ENCODE peak calls at places on chromosomes 16 and 17, in ten cellular contexts. K, P, N, Q, B, F, M, V, A and C are unnamed samples.

GRCh38 chr17:55305321-55306087 is 40.7 kb downstream of the HLF start:
- DNase-seq in M (no peak), V (no peak), A (no peak), P (no peak), K (no peak), Q (no peak), N (no peak), F (no peak), B (no peak), C (no peak)

GRCh38 chr16:89864421-89864820 is 9.0 kb upstream of the TCF25 start:
- DNase-seq in B (peak; percentile 50), P (peak; percentile 12), K (no peak), A (no peak), F (no peak), V (no peak), N (no peak), Q (peak; percentile 53), M (peak; percentile 38), C (peak; percentile 20)

GRCh38 chr17:78324391-78325075 is 35.3 kb downstream of the SOCS3 start:
- DNase-seq in V (peak; percentile 60), M (peak; percentile 93), K (peak; percentile 66), Q (peak; percentile 97), B (peak; percentile 78), F (peak; percentile 95), N (peak; percentile 85), P (peak; percentile 93), A (no peak), C (peak; percentile 95)

GRCh38 chr17:66807182-66807581 is 27.7 kb upstream of the CACNG5 start:
- DNase-seq in M (no peak), P (no peak), N (no peak), K (no peak), Q (no peak), B (no peak), A (no peak), V (no peak), F (no peak), C (no peak)

GRCh38 chr16:66553223-66553622 is 847 bp downstream of the CKLF start:
- DNase-seq in F (no peak), M (no peak), N (no peak), P (no peak), V (peak; percentile 44), B (no peak), A (no peak), K (no peak), Q (peak; percentile 14), C (no peak)

GRCh38 chr17:63929860-63930766 is 2.0 kb downstream of the CD79B start:
- DNase-seq in A (no peak), M (no peak), N (peak; percentile 60), V (no peak), P (no peak), F (no peak), K (no peak), B (no peak), Q (no peak), C (no peak)

GRCh38 chr16:630815-631405 is at the start of gene WFIKKN1:
- DNase-seq in N (peak; percentile 25), B (no peak), Q (no peak), A (no peak), P (no peak), M (no peak), V (no peak), K (no peak), F (no peak), C (no peak)

GRCh38 chr16:12532871-12533610 is 270.6 kb downstream of the CPPED1 start:
- DNase-seq in A (no peak), M (no peak), V (no peak), K (no peak), Q (no peak), P (no peak), B (no peak), F (no peak), N (no peak), C (no peak)

GRCh38 chr17:74921045-74921681 is 1.9 kb downstream of the USH1G start:
- DNase-seq in P (no peak), N (peak; percentile 29), V (no peak), F (no peak), A (no peak), K (no peak), Q (no peak), B (no peak), M (no peak), C (no peak)

GRCh38 chr17:74918906-74919305 is 4.1 kb downstream of the USH1G start:
- DNase-seq in M (no peak), V (no peak), F (no peak), B (no peak), P (no peak), N (no peak), K (no peak), A (no peak), Q (no peak), C (no peak)

GRCh38 chr17:74920679-74921044 is 2.4 kb downstream of the USH1G start:
- DNase-seq in A (no peak), N (no peak), P (no peak), M (no peak), Q (no peak), F (no peak), B (no peak), K (no peak), V (no peak), C (no peak)

GRCh38 chr17:74920306-74920620 is 2.8 kb downstream of the USH1G start:
- DNase-seq in N (no peak), B (no peak), A (no peak), M (no peak), Q (no peak), P (no peak), V (no peak), F (no peak), K (no peak), C (no peak)

GRCh38 chr17:74919440-74920305 is 3.4 kb downstream of the USH1G start:
- DNase-seq in Q (no peak), F (no peak), N (no peak), P (no peak), V (no peak), K (peak; percentile 80), B (no peak), A (no peak), M (no peak), C (peak; percentile 9)
- TF ChIP-seq CTCF in Q (no peak), F (peak; percentile 19), N (no peak), P (peak; percentile 13), V (no peak), K (peak; percentile 64), B (peak; percentile 25), A (no peak), M (peak; percentile 28), C (peak; percentile 38)

GRCh38 chr16:10225653-10226052 is 43.4 kb upstream of the GRIN2A start:
- DNase-seq in B (no peak), Q (no peak), V (no peak), K (no peak), P (no peak), F (no peak), N (no peak), M (no peak), A (no peak), C (no peak)

GRCh38 chr16:10220942-10221341 is 38.7 kb upstream of the GRIN2A start:
- DNase-seq in N (no peak), B (no peak), P (no peak), A (no peak), Q (no peak), F (no peak), K (no peak), V (no peak), M (no peak), C (no peak)

GRCh38 chr16:10231563-10231962 is 49.3 kb upstream of the GRIN2A start:
- DNase-seq in F (no peak), B (no peak), V (no peak), K (no peak), M (no peak), Q (no peak), A (no peak), P (no peak), N (no peak), C (no peak)

GRCh38 chr16:10228779-10229178 is 46.6 kb upstream of the GRIN2A start:
- DNase-seq in N (no peak), F (no peak), V (no peak), K (no peak), B (no peak), A (no peak), M (no peak), Q (no peak), P (no peak), C (no peak)

DNA sequence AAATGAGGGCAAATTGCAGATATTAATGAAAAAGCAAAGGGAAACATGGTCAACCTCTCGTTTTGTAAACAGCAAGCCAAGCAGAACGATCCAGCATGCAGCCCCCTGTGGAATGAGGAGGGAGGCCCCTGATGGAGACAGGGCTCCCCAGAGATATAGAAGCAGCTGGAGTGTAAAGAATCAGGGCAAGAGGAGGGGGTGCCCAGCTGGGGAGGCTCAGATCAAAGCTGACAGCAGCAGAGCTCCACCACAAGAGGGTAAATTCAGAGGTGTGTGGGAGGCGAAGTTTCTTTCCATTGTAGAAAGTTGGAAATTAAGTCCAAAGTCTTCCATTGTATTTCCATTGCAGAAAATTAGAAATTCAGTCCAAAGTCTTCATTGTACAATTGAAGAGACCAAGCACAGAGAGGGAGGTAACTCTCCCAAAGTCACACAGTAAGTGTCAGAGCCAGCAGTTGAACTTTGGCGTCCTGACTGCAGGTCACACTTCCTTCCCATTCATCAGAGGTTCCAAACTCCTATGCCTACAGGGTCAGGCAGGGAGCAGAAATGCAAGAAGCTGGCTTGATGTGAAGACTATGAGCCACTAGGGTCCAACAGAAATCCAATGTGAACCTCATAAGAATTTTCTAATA is 44.6 kb upstream of the GRIN2A start:
- DNase-seq in M (no peak), B (no peak), P (no peak), F (no peak), K (no peak), A (no peak), N (no peak), Q (no peak), V (no peak), C (no peak)
- H3K4me3 ChIP-seq in M (no peak overlapping the region), B (no peak overlapping the region), P (no peak overlapping the region), F (no peak overlapping the region), K (no peak overlapping the region), A (no peak overlapping the region), N (no peak overlapping the region), Q (no peak overlapping the region), V (no peak overlapping the region), C (no peak overlapping the region)

GRCh38 chr17:75595284-75595918 is 7.8 kb downstream of the MYO15B start:
- DNase-seq in B (no peak), F (no peak), V (no peak), P (no peak), N (no peak), K (no peak), M (no peak), Q (no peak), A (no peak), C (no peak)

GRCh38 chr17:75592364-75593020 is 4.9 kb downstream of the MYO15B start:
- DNase-seq in V (no peak), K (no peak), P (no peak), F (no peak), B (no peak), M (no peak), N (no peak), Q (no peak), A (no peak), C (no peak)

GRCh38 chr17:75595919-75596310 is 8.3 kb downstream of the MYO15B start:
- DNase-seq in K (no peak), F (no peak), N (no peak), V (no peak), P (no peak), B (no peak), Q (no peak), A (no peak), M (no peak), C (no peak)

GRCh38 chr17:75596320-75597087 is 8.9 kb downstream of the MYO15B start:
- DNase-seq in P (no peak), F (no peak), Q (no peak), N (no peak), M (no peak), A (no peak), B (no peak), V (no peak), K (no peak), C (no peak)

DNA sequence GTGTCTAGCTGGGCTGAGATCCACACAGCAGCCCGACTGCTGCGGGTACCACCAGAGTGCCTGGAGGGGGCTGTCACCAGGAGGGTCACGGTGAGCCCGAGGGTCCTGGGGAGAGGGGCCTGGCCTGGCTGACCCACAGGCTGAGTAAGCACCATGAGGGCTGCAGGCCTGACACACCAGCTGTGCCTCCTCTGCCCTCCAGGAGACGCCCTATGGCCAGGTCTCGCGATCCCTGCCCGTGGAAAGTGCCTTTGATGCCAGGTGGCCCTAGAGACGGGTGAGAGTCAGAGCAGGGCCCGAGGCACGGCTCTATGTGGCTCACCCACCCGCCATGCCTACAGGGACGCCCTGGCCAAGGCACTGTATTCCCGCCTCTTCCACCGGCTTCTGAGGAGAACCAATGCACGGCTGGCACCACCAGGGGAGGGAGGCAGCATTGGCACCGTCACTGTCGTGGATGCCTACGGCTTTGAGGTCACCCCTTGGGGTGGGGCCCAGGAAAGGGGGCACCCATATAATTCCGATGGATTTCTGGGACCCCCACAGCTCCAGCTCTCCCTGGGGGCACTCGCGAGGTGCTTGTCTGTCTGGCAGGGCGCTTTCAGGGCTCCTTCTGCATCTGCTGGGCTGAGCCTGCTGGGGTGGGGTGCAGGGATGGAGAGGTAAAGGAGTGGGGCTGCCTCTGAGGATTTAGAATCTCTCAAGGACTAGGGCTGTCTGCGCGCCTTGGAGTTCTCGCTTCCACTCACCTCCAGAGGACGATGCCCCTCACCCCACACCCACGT is 7.1 kb downstream of the MYO15B start:
- DNase-seq in Q (no peak), F (no peak), P (no peak), B (no peak), V (no peak), A (no peak), N (no peak), M (no peak), K (peak; percentile 48), C (no peak)
- TF ChIP-seq CTCF in Q (no peak), F (no peak), P (no peak), B (no peak), V (no peak), A (no peak), N (no peak), M (no peak), K (no peak), C (no peak)

DNA sequence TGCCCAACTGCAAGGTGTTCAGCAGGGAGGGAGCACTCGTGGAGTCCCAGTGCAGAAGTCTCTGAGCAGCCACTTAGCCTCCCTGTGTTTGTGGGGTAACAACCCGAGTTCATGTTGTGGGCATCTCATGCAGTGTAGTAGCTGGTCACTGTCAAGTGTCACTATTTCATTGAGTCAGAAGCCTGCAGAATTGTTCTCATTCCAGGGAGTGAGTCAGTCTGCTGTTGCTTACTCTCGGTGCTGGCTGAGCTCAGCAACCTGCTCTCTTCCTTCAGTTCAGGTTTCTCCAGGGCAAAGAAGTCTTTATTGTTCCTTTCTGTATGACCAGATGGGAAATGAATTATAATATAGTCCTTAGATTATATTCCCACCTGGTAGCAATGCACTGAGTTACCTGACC is 24.1 kb downstream of the HMOX2 start:
- DNase-seq in P (peak; percentile 79), N (no peak), Q (peak; percentile 83), M (peak; percentile 89), A (no peak), B (peak; percentile 88), K (peak; percentile 33), F (no peak), V (no peak), C (peak; percentile 85)
- H3K4me3 ChIP-seq in P (no peak overlapping the region), N (peak overlapping the region; percentile 14), Q (no peak overlapping the region), M (peak overlapping the region; percentile 21), A (no peak overlapping the region), B (peak overlapping the region; percentile 41), K (no peak overlapping the region), F (no peak overlapping the region), V (no peak overlapping the region), C (no peak overlapping the region)